ENCODE peak calls at places on chromosomes 5 and 9, in six cellular contexts. G, H, B, P, M and K are unnamed samples.
A peak's percentile ranks its signal among the peaks of the same experiment; 100 is the strongest.

GRCh38 chr9:107749787-107750444 is 260.3 kb upstream of the KLF4 start:
- DNase-seq in P (peak; percentile 90), B (peak; percentile 93), M (no peak), H (no peak), G (peak; percentile 19), K (peak; percentile 86)

GRCh38 chr5:110896901-110897300 is 158.1 kb downstream of the SLC25A46 start:
- DNase-seq in H (no peak), G (peak; percentile 1), B (no peak), M (no peak), P (no peak), K (no peak)

GRCh38 chr5:995318-995717 is 13.3 kb upstream of the NKD2 start:
- DNase-seq in H (no peak), G (no peak), P (no peak), M (no peak), B (no peak), K (no peak)

GRCh38 chr5:150302301-150303069 is at the start of gene ARSI:
- DNase-seq in H (no peak), G (no peak), M (no peak), P (no peak), B (no peak), K (no peak)

GRCh38 chr5:119368238-119368630 is 12.4 kb downstream of the TNFAIP8 start:
- DNase-seq in G (no peak), B (no peak), P (no peak), H (no peak), M (no peak), K (no peak)

GRCh38 chr9:136707849-136708517 is 4.4 kb upstream of the DIPK1B start:
- DNase-seq in H (no peak), P (no peak), M (no peak), B (no peak), G (no peak), K (no peak)

GRCh38 chr9:76296561-76297276 is 97.5 kb downstream of the RFK start:
- DNase-seq in P (no peak), B (no peak), M (no peak), H (no peak), G (no peak), K (no peak)

GRCh38 chr5:43646997-43647396 is 44.0 kb downstream of the NNT start:
- DNase-seq in H (no peak), P (no peak), G (no peak), B (no peak), M (no peak), K (no peak)

GRCh38 chr9:4674783-4675182 is 4.6 kb upstream of the CDC37L1 start:
- DNase-seq in M (no peak), P (no peak), G (no peak), B (peak; percentile 91), H (no peak), K (no peak)

GRCh38 chr5:9046756-9047481 is 499.0 kb downstream of the SEMA5A start:
- DNase-seq in M (no peak), P (no peak), B (peak; percentile 97), G (no peak), H (no peak), K (no peak)

GRCh38 chr9:17531642-17532254 is 47.1 kb upstream of the SH3GL2 start:
- DNase-seq in B (peak; percentile 7), M (no peak), G (peak; percentile 59), P (no peak), H (no peak), K (no peak)

GRCh38 chr5:116256717-116257116 is 171.9 kb downstream of the COMMD10 start:
- DNase-seq in P (no peak), M (no peak), B (no peak), H (no peak), G (no peak), K (no peak)

GRCh38 chr9:89999534-90000370 is 394.9 kb downstream of the GADD45G start:
- DNase-seq in M (peak; percentile 68), G (peak; percentile 94), B (no peak), H (no peak), P (peak; percentile 95), K (peak; percentile 70)

GRCh38 chr9:18060304-18060934 is 413.5 kb upstream of the ADAMTSL1 start:
- DNase-seq in H (no peak), G (no peak), M (no peak), P (no peak), B (no peak), K (no peak)

GRCh38 chr9:11779971-11780370 is 913.2 kb upstream of the TYRP1 start:
- DNase-seq in G (no peak), H (no peak), B (no peak), M (no peak), P (no peak), K (no peak)

GRCh38 chr9:70136632-70137031 is 93.0 kb downstream of the MAMDC2 start:
- DNase-seq in M (no peak), P (no peak), H (no peak), G (no peak), B (no peak), K (no peak)

GRCh38 chr9:77977210-77977611 is 54.4 kb downstream of the GNAQ start:
- DNase-seq in P (peak; percentile 69), H (no peak), M (peak; percentile 34), B (no peak), G (peak; percentile 12), K (peak; percentile 55)

GRCh38 chr9:89756891-89757537 is 152.2 kb downstream of the GADD45G start:
- DNase-seq in M (no peak), P (peak; percentile 93), B (no peak), G (no peak), H (no peak), K (no peak)

GRCh38 chr9:135120249-135120648 is 32.8 kb downstream of the OLFM1 start:
- DNase-seq in G (no peak), B (no peak), P (no peak), H (no peak), M (no peak), K (no peak)

GRCh38 chr5:93503598-93504067 is 77.4 kb downstream of the NR2F1-AS1 start:
- DNase-seq in G (no peak), P (no peak), B (peak; percentile 85), M (no peak), H (no peak), K (no peak)